ENCODE peak calls at places on chromosomes 12 and 14, in nine cellular contexts. Q is cardiac fibroblast, Y is SK-N-SH, H is brain microvascular endothelial cell, U is right lobe of liver, G is A549, F is WERI-Rb-1, M is mucosa of descending colon, N is spleen. V is an unnamed sample.

GRCh38 chr14:68291820-68292219 is 472.2 kb downstream of the RAD51B start:
- DNase-seq in Q (no peak), Y (no peak), H (no peak), U (no peak), G (no peak), F (peak; percentile 71), M (no peak), N (no peak), V (no peak)

GRCh38 chr12:63955831-63956685 is 111.6 kb downstream of the SRGAP1 start:
- DNase-seq in Q (peak; percentile 72), Y (no peak), H (peak; percentile 59), U (peak; percentile 56), G (peak; percentile 17), F (no peak), M (no peak), N (no peak), V (peak; percentile 94)

GRCh38 chr14:96095581-96096476 is 56.7 kb downstream of the C14orf132 start:
- DNase-seq in Q (peak; percentile 84), Y (peak; percentile 82), H (peak; percentile 76), U (peak; percentile 88), G (peak; percentile 82), F (peak; percentile 57), M (no peak), N (no peak), V (peak; percentile 82)

GRCh38 chr12:47102845-47103666 is 23.3 kb upstream of the AMIGO2 start:
- DNase-seq in Q (peak; percentile 72), Y (no peak), H (peak; percentile 52), U (no peak), G (no peak), F (no peak), M (no peak), N (no peak), V (peak; percentile 88)

GRCh38 chr14:85471744-85472143 is 58.2 kb upstream of the FLRT2 start:
- DNase-seq in Q (peak; percentile 88), Y (peak; percentile 3), H (peak; percentile 99), U (no peak), G (peak; percentile 95), F (no peak), M (no peak), N (no peak), V (peak; percentile 96)

GRCh38 chr12:119989619-119990381 is 764 bp downstream of the BICDL1 start:
- DNase-seq in Q (peak; percentile 78), Y (peak; percentile 87), H (peak; percentile 58), U (peak; percentile 83), G (peak; percentile 71), F (peak; percentile 22), M (peak; percentile 84), N (peak; percentile 95), V (peak; percentile 57)

GRCh38 chr12:106074706-106075392 is 63.9 kb downstream of the NUAK1 start:
- DNase-seq in Q (peak; percentile 83), Y (peak; percentile 17), H (peak; percentile 47), U (no peak), G (no peak), F (no peak), M (no peak), N (no peak), V (no peak)

GRCh38 chr14:43479751-43480150 is 1027.3 kb downstream of the FSCB start:
- DNase-seq in Q (no peak), Y (no peak), H (no peak), U (no peak), G (no peak), F (no peak), M (no peak), N (no peak), V (no peak)

GRCh38 chr14:74411671-74412070 is 14.3 kb downstream of the SYNDIG1L start:
- DNase-seq in Q (no peak), Y (no peak), H (no peak), U (no peak), G (no peak), F (no peak), M (no peak), N (no peak), V (no peak)

GRCh38 chr12:54413284-54414190 is 5.5 kb downstream of the ITGA5 start:
- DNase-seq in Q (peak; percentile 53), Y (no peak), H (peak; percentile 59), U (peak; percentile 81), G (no peak), F (no peak), M (peak; percentile 85), N (peak; percentile 93), V (no peak)

GRCh38 chr12:45170456-45171042 is 45.3 kb upstream of the ANO6 start:
- DNase-seq in Q (peak; percentile 84), Y (peak; percentile 67), H (peak; percentile 71), U (peak; percentile 81), G (peak; percentile 85), F (peak; percentile 82), M (no peak), N (peak; percentile 87), V (peak; percentile 79)

GRCh38 chr12:3559601-3560294 is 68.7 kb downstream of the PRMT8 start:
- DNase-seq in Q (no peak), Y (no peak), H (no peak), U (no peak), G (no peak), F (no peak), M (no peak), N (no peak), V (no peak)

GRCh38 chr12:52951126-52951525 is 2.2 kb downstream of the KRT18 start:
- DNase-seq in Q (no peak), Y (no peak), H (no peak), U (no peak), G (no peak), F (no peak), M (no peak), N (no peak), V (no peak)

GRCh38 chr12:52951640-52952039 is 2.7 kb downstream of the KRT18 start:
- DNase-seq in Q (no peak), Y (no peak), H (no peak), U (no peak), G (no peak), F (no peak), M (no peak), N (no peak), V (no peak)

GRCh38 chr12:52950553-52950952 is 1.6 kb downstream of the KRT18 start:
- DNase-seq in Q (no peak), Y (no peak), H (no peak), U (no peak), G (peak; percentile 29), F (no peak), M (no peak), N (no peak), V (no peak)

GRCh38 chr12:52953181-52953841 is 4.4 kb downstream of the KRT18 start:
- DNase-seq in Q (no peak), Y (no peak), H (no peak), U (no peak), G (peak; percentile 63), F (no peak), M (no peak), N (no peak), V (no peak)

DNA sequence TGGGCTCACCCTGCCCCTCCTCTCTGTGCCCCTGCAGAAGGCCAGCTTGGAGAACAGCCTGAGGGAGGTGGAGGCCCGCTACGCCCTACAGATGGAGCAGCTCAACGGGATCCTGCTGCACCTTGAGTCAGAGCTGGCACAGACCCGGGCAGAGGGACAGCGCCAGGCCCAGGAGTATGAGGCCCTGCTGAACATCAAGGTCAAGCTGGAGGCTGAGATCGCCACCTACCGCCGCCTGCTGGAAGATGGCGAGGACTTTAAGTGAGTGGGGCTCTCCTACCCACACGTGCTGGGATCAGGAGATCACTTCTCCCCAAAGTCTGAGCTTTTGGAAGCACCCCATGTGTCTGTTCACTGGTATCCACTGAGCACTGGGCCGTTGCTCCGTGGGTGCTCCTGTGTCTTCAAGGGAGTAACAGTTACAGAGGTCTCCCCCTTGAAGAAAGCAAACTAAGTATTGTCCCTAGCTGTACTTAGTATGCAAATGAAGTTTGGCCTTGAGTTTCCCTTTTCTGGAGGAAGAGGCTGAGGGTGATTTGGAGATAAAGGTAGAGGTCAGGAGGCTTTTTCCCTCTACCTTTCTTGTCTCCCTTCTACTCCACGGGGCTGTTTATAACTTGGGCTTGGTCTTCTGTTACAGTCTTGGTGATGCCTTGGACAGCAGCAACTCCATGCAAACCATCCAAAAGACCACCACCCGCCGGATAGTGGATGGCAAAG is 3.3 kb downstream of the KRT18 start:
- DNase-seq in Q (peak; percentile 41), Y (no peak), H (no peak), U (peak; percentile 72), G (peak; percentile 64), F (no peak), M (peak; percentile 78), N (no peak), V (no peak)
- TF ChIP-seq CTCF in Q (no peak), Y (peak; percentile 61), H (peak; percentile 11), U (peak; percentile 31), G (peak; percentile 49), F (peak; percentile 30), M (no peak), N (no peak), V (no peak)

DNA sequence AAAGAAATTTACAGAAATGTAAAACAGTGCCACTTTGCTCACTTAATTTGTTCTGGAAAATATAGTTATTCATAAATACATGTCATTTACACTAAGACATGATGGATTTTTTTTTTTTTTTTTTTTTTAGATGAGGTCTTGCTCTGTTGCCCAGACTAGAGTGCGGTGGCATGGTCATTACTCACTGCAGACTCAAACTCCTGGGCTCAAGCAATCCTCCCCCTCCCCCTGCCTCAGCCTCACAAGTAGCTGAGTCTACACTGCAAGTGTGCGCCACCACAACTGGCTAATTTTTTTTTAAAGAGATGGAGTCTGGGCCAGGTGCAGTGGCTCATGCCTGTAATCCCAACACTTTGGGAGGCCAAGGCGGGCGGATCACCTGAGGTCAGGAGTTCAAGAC is 101.2 kb downstream of the PPP2R5C start:
- DNase-seq in Q (no peak), Y (no peak), H (no peak), U (no peak), G (no peak), F (no peak), M (no peak), N (no peak), V (peak; percentile 46)
- H3K4me3 ChIP-seq in Q (no peak overlapping the region), Y (no peak overlapping the region), H (no peak overlapping the region), U (no peak overlapping the region), G (no peak overlapping the region), F (no peak overlapping the region), M (no peak overlapping the region), N (no peak overlapping the region), V (no peak overlapping the region)

GRCh38 chr12:97493729-97494128 is 31.1 kb downstream of the RMST start:
- DNase-seq in Q (no peak), Y (no peak), H (no peak), U (no peak), G (no peak), F (no peak), M (no peak), N (no peak), V (no peak)
- TF ChIP-seq CTCF in Q (no peak), Y (no peak), H (no peak), U (no peak), G (no peak), F (no peak), M (no peak), N (no peak), V (no peak)

DNA sequence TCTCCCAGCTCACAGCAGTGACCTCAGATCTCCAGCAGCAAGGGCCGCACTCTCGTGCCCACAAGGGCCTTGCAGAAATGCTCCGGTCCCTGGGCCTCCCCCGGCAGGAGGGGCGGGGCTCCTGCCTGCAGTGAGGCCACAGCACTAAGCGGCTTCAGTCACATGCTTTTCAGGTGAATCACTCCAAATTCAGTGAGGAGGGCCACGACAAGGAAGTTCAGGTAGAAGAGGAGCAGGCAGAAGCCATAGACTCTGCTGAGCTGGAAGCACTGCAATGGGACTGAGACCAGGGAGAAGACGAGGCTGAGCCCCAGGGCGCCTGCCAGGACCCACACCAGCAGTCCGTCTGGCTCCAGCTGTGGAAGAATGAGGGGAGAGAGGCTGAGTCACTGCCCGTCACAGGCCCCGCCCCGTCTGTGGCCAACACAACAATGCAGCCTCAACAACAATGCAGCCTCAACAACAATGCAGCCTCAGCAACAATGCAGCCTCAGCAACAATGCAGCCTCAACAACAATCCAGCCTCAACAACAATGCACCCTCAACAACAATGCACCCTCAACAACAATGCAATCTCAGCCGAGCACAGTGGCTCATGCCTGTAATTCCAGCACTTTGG is 35.2 kb downstream of the SLC8B1 start:
- DNase-seq in Q (peak; percentile 84), Y (peak; percentile 69), H (peak; percentile 81), U (no peak), G (peak; percentile 80), F (peak; percentile 26), M (peak; percentile 67), N (no peak), V (peak; percentile 75)
- H3K4me3 ChIP-seq in Q (no peak overlapping the region), Y (no peak overlapping the region), H (no peak overlapping the region), U (no peak overlapping the region), G (no peak overlapping the region), F (no peak overlapping the region), M (no peak overlapping the region), N (no peak overlapping the region), V (no peak overlapping the region)

V was measured in fibroblast of mammary gland.